ENCODE peak calls at places on chromosomes 16 and 17, in four cellular contexts. C, E, G and Y are unnamed samples.

GRCh38 chr16:49437344-49437743 is 63.7 kb downstream of the C16orf78 start:
- DNase-seq in G (no peak), E (no peak), C (no peak), Y (no peak)

GRCh38 chr17:1110844-1111598 is 68.8 kb downstream of the ABR start:
- DNase-seq in E (peak), C (peak), G (peak), Y (peak)

GRCh38 chr17:7438050-7438614 is 1.2 kb upstream of the FGF11 start:
- DNase-seq in G (peak), C (peak), E (peak), Y (no peak)

GRCh38 chr17:45016823-45017222 is 34.6 kb downstream of the DCAKD start:
- DNase-seq in E (peak), C (peak), G (no peak), Y (no peak)

GRCh38 chr16:69179255-69180010 is 7.5 kb upstream of the SNTB2 start:
- DNase-seq in E (no peak), G (no peak), C (no peak), Y (peak)

GRCh38 chr16:56623637-56624036 is 1.9 kb upstream of the MT1E start:
- DNase-seq in C (no peak), E (no peak), G (no peak), Y (no peak)

GRCh38 chr16:4373356-4373908 is 1.8 kb downstream of the VASN start:
- DNase-seq in E (no peak), C (no peak), G (no peak), Y (no peak)

GRCh38 chr17:38868095-38868967 is 1.5 kb upstream of the LASP1 start:
- DNase-seq in C (no peak), E (peak), G (no peak), Y (peak)

GRCh38 chr16:88905563-88905962 is 39.1 kb upstream of the PABPN1L start:
- DNase-seq in E (peak), C (peak), G (peak), Y (no peak)

GRCh38 chr17:49210158-49211029 is at the start of the genes ABI3 and GNGT2:
- DNase-seq in E (peak), G (peak), C (peak), Y (peak)

GRCh38 chr17:31746884-31747495 is 112.1 kb downstream of the COPRS start:
- DNase-seq in C (no peak), G (no peak), E (no peak), Y (no peak)

GRCh38 chr17:50944054-50944901 is 78.1 kb upstream of the TOB1 start:
- DNase-seq in G (peak), C (peak), E (peak), Y (peak)

GRCh38 chr17:19578545-19578944 is 44.9 kb downstream of the SLC47A1 start:
- DNase-seq in G (no peak), C (no peak), E (no peak), Y (no peak)

GRCh38 chr16:56715128-56715527 is 14.8 kb upstream of the NUP93 start:
- DNase-seq in G (no peak), C (no peak), E (no peak), Y (no peak)

GRCh38 chr17:16477255-16477654 is 14.7 kb downstream of the LRRC75A start:
- DNase-seq in E (peak), G (no peak), C (peak), Y (peak)

GRCh38 chr17:40484285-40484972 is 17.0 kb downstream of the TNS4 start:
- DNase-seq in G (no peak), C (no peak), E (no peak), Y (no peak)

GRCh38 chr16:9165601-9166220 is 74.3 kb downstream of the HAPSTR1 start:
- DNase-seq in G (no peak), C (no peak), E (no peak), Y (no peak)

GRCh38 chr17:63514974-63515373 is 8.2 kb upstream of the KCNH6 start:
- DNase-seq in C (no peak), G (no peak), E (no peak), Y (no peak)

GRCh38 chr17:77038860-77039555 is 101.8 kb upstream of the SEC14L1 start:
- DNase-seq in E (no peak), G (no peak), C (no peak), Y (no peak)
- H3K18ac ChIP-seq in E (no peak), G (no peak), C (no peak), Y (no peak)

DNA sequence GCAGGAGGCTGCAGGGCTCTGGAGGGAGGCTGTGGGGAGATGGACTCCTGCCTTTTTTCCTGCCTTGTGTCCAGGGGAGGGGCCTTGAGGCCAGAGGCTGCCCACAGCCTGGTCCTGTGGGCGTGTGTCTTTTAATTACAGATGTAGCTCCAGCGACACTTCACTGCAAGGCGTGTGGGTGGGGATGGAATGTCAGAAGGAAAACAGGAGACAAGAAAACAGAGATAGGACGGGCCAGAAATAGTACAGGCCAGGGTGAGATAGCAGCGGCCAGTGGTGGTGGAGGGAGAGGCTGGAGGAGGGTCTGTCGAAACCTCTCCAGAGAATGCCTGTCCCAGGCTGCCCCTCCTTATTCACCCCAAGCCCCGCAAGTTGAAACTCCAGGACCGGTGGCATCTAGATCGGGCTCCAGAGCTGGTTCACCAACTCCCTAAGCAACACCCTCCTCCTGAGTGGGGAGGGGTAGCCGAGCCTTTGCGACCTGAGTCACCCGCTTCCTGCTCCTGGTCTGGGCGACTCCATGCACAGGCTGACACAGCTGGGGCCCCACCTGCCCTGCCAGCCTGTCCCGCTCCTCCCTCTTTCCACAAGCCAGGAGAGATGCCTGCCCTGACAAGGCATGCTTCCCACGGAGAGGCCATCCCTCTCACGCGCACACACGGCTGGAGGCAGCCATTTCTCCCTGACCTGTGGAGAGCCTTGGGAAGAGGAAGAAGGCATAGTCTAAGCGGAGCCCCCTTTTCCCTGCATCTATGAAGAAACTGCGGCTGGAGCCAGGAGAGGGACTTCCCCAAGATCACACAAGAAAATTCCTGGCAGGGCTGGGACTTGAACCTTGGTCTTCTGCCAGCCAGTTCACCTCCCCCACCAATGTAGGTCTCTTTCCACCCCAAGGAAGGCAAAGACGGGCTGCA is 6.6 kb upstream of the JUP start:
- DNase-seq in G (no peak), C (peak), E (peak), Y (peak)
- H3K56ac ChIP-seq in G (no peak), C (no peak), E (peak), Y (no peak)

GRCh38 chr17:61753696-61754095 is 109.6 kb downstream of the BRIP1 start:
- DNase-seq in C (no peak), G (no peak), E (no peak), Y (no peak)
- H3K18ac ChIP-seq in C (no peak), G (no peak), E (no peak), Y (no peak)

DNA sequence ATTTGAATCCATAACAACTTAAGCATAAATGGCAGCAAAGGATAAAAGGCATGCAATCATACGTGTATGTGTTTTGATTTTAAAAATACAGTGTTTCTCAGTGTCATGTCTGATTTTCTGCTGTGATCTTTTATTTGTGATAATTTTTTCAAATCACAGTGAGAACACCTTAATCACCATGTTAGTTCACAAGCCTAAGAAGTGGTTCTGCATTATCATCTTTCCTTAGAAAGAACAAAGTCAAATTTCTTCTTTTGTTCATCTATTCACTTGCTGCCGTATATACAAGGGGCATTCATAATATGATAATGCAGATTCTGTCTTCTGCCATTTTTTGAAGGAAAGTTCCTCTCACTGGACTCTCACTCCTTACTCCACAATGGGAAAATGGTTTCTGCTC is 33.3 kb upstream of the ABCA9 start:
- DNase-seq in G (no peak), C (no peak), E (no peak), Y (no peak)
- H3K56ac ChIP-seq in G (no peak), C (no peak), E (no peak), Y (no peak)

GRCh38 chr16:19710191-19710908 is 7.7 kb downstream of the KNOP1 start:
- DNase-seq in G (no peak), C (peak), E (peak), Y (no peak)

GRCh38 chr16:19711643-19712042 is 6.4 kb downstream of the KNOP1 start:
- DNase-seq in C (no peak), G (no peak), E (no peak), Y (no peak)

GRCh38 chr16:19713697-19714096 is 4.3 kb downstream of the KNOP1 start:
- DNase-seq in C (no peak), G (no peak), E (no peak), Y (no peak)

GRCh38 chr16:19710991-19711545 is 7.0 kb downstream of the KNOP1 start:
- DNase-seq in G (no peak), C (no peak), E (no peak), Y (no peak)

DNA sequence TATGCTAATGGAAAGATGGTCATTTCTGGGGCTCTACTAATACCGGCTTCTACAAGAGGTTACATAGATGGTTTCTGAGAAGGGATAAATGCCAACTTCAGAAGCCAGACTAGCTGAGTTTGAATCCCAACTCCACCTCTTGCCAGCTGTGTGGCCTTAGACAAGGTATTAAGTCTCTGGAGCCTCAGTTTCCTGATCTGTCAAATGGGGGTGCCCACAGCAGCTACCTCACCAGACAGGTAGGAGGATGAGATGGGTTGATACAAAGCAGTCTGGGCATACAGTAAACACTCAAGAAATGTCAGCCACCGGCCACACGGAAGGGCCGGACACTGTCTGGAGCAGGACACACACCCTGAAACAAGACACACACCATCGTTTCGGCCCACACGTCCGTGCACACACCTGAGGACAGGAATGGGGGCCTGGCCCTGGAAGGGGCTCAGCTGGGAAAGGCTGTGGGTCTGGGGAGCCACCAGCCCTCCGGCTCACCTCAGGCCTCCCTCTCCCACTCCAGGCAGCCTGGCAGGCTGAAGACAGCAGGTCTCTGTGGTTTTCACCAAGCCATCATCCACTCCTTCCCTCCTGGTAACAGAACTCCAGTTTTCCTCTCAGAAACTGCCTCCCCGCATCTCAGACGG is 5.5 kb downstream of the KNOP1 start:
- DNase-seq in E (no peak), C (no peak), G (no peak), Y (no peak)
- H3K18ac ChIP-seq in E (no peak), C (no peak), G (no peak), Y (no peak)

GRCh38 chr16:50474138-50474537 is 74.1 kb upstream of the NKD1 start:
- DNase-seq in C (no peak), E (no peak), G (no peak), Y (no peak)
- H3K56ac ChIP-seq in C (no peak), E (no peak), G (no peak), Y (no peak)

GRCh38 chr16:50679676-50680555 is 1.2 kb downstream of the SNX20 start:
- DNase-seq in E (no peak), C (no peak), G (no peak), Y (no peak)
- H3K18ac ChIP-seq in E (no peak), C (no peak), G (no peak), Y (no peak)

GRCh38 chr17:37839196-37839978 is 84.8 kb upstream of the TBC1D3K start:
- DNase-seq in G (no peak), C (no peak), E (no peak), Y (no peak)
- H3K56ac ChIP-seq in G (no peak), C (no peak), E (no peak), Y (no peak)